ENCODE peak calls at places on chromosomes 1 and 21, in seven cellular contexts. One of them, this sample, is unnamed.

GRCh38 chr1:194043984-194044755 is 857.8 kb upstream of the B3GALT2 start:
- DNase-seq in adrenal gland: no peak
- DNase-seq in HL-60: no peak
- DNase-seq in thoracic aorta: no peak
- DNase-seq in left ventricle myocardium inferior: no peak
- DNase-seq in fibroblast of lung: peak; percentile 90
- DNase-seq in cardiac muscle cell: peak; percentile 29
- DNase-seq in this sample: no peak

GRCh38 chr1:97508653-97509218 is 412.1 kb downstream of the DPYD start:
- DNase-seq in fibroblast of lung: no peak
- DNase-seq in adrenal gland: no peak
- DNase-seq in HL-60: no peak
- DNase-seq in cardiac muscle cell: no peak
- DNase-seq in left ventricle myocardium inferior: peak; percentile 53
- DNase-seq in thoracic aorta: no peak
- DNase-seq in this sample: no peak

GRCh38 chr1:31568895-31569655 is 7.2 kb upstream of the TINAGL1 start:
- DNase-seq in fibroblast of lung: no peak
- DNase-seq in thoracic aorta: no peak
- DNase-seq in left ventricle myocardium inferior: peak; percentile 83
- DNase-seq in HL-60: no peak
- DNase-seq in adrenal gland: peak; percentile 89
- DNase-seq in cardiac muscle cell: no peak
- DNase-seq in this sample: no peak

GRCh38 chr1:2098301-2098698 is 48.1 kb downstream of the PRKCZ start:
- DNase-seq in cardiac muscle cell: no peak
- DNase-seq in fibroblast of lung: no peak
- DNase-seq in left ventricle myocardium inferior: no peak
- DNase-seq in thoracic aorta: no peak
- DNase-seq in HL-60: no peak
- DNase-seq in adrenal gland: no peak
- DNase-seq in this sample: no peak

GRCh38 chr21:44531606-44532128 is 8.3 kb downstream of the KRTAP10-1 start:
- DNase-seq in left ventricle myocardium inferior: peak; percentile 3
- DNase-seq in fibroblast of lung: no peak
- DNase-seq in cardiac muscle cell: no peak
- DNase-seq in HL-60: no peak
- DNase-seq in thoracic aorta: no peak
- DNase-seq in adrenal gland: no peak
- DNase-seq in this sample: no peak

GRCh38 chr1:83815348-83815747 is 183.6 kb downstream of the TTLL7 start:
- DNase-seq in cardiac muscle cell: peak; percentile 75
- DNase-seq in thoracic aorta: no peak
- DNase-seq in adrenal gland: no peak
- DNase-seq in fibroblast of lung: peak; percentile 94
- DNase-seq in HL-60: no peak
- DNase-seq in left ventricle myocardium inferior: no peak
- DNase-seq in this sample: peak; percentile 4

GRCh38 chr1:219763321-219763720 is 150.4 kb upstream of the ZC3H11B start:
- DNase-seq in left ventricle myocardium inferior: no peak
- DNase-seq in HL-60: no peak
- DNase-seq in fibroblast of lung: no peak
- DNase-seq in thoracic aorta: no peak
- DNase-seq in adrenal gland: no peak
- DNase-seq in cardiac muscle cell: no peak
- DNase-seq in this sample: no peak

GRCh38 chr1:24696033-24696755 is 49.1 kb upstream of the CLIC4 start:
- DNase-seq in thoracic aorta: no peak
- DNase-seq in cardiac muscle cell: no peak
- DNase-seq in HL-60: no peak
- DNase-seq in fibroblast of lung: no peak
- DNase-seq in left ventricle myocardium inferior: no peak
- DNase-seq in adrenal gland: no peak
- DNase-seq in this sample: no peak

GRCh38 chr1:198809247-198809646 is 170.4 kb downstream of the PTPRC start:
- DNase-seq in adrenal gland: no peak
- DNase-seq in thoracic aorta: no peak
- DNase-seq in cardiac muscle cell: peak; percentile 40
- DNase-seq in left ventricle myocardium inferior: no peak
- DNase-seq in fibroblast of lung: peak; percentile 57
- DNase-seq in HL-60: no peak
- DNase-seq in this sample: no peak

GRCh38 chr1:159991513-159991912 is 37.5 kb upstream of the SLAMF9 start:
- DNase-seq in thoracic aorta: no peak
- DNase-seq in left ventricle myocardium inferior: no peak
- DNase-seq in HL-60: peak; percentile 54
- DNase-seq in cardiac muscle cell: peak; percentile 19
- DNase-seq in adrenal gland: no peak
- DNase-seq in fibroblast of lung: peak; percentile 10
- DNase-seq in this sample: no peak

GRCh38 chr1:202124107-202124506 is 1.4 kb downstream of the GPR37L1 start:
- DNase-seq in cardiac muscle cell: no peak
- DNase-seq in left ventricle myocardium inferior: no peak
- DNase-seq in thoracic aorta: no peak
- DNase-seq in adrenal gland: no peak
- DNase-seq in HL-60: no peak
- DNase-seq in fibroblast of lung: no peak
- DNase-seq in this sample: no peak

GRCh38 chr21:33552093-33552998 is 9.5 kb downstream of the SON start:
- DNase-seq in left ventricle myocardium inferior: no peak
- DNase-seq in adrenal gland: no peak
- DNase-seq in thoracic aorta: no peak
- DNase-seq in cardiac muscle cell: no peak
- DNase-seq in fibroblast of lung: no peak
- DNase-seq in HL-60: no peak
- DNase-seq in this sample: no peak

GRCh38 chr1:177274687-177275211 is 104.0 kb downstream of the BRINP2 start:
- DNase-seq in adrenal gland: peak; percentile 70
- DNase-seq in cardiac muscle cell: peak; percentile 87
- DNase-seq in HL-60: no peak
- DNase-seq in thoracic aorta: no peak
- DNase-seq in left ventricle myocardium inferior: peak; percentile 42
- DNase-seq in fibroblast of lung: peak; percentile 94
- DNase-seq in this sample: peak; percentile 82

GRCh38 chr1:161921990-161922389 is 101.7 kb downstream of the OLFML2B start:
- DNase-seq in adrenal gland: no peak
- DNase-seq in thoracic aorta: no peak
- DNase-seq in left ventricle myocardium inferior: no peak
- DNase-seq in fibroblast of lung: peak; percentile 61
- DNase-seq in HL-60: no peak
- DNase-seq in cardiac muscle cell: peak; percentile 49
- DNase-seq in this sample: no peak

GRCh38 chr1:89065077-89065868 is at the start of gene GBP1:
- DNase-seq in left ventricle myocardium inferior: no peak
- DNase-seq in fibroblast of lung: peak; percentile 96
- DNase-seq in adrenal gland: peak; percentile 35
- DNase-seq in HL-60: no peak
- DNase-seq in cardiac muscle cell: peak; percentile 90
- DNase-seq in thoracic aorta: no peak
- DNase-seq in this sample: no peak
- H3K4me3 ChIP-seq in left ventricle myocardium inferior: peak within 1 kb of the TSS; percentile 71
- H3K4me3 ChIP-seq in fibroblast of lung: peak within 1 kb of the TSS; percentile 70
- H3K4me3 ChIP-seq in adrenal gland: peak within 1 kb of the TSS; percentile 54
- H3K4me3 ChIP-seq in HL-60: no peak within 1 kb of the TSS
- H3K4me3 ChIP-seq in cardiac muscle cell: no peak within 1 kb of the TSS
- H3K4me3 ChIP-seq in thoracic aorta: peak within 1 kb of the TSS; percentile 91
- H3K4me3 ChIP-seq in this sample: peak within 1 kb of the TSS; percentile 58

GRCh38 chr1:229121845-229122436 is 149.0 kb upstream of the RAB4A start:
- DNase-seq in left ventricle myocardium inferior: no peak
- DNase-seq in HL-60: no peak
- DNase-seq in adrenal gland: no peak
- DNase-seq in fibroblast of lung: no peak
- DNase-seq in thoracic aorta: no peak
- DNase-seq in cardiac muscle cell: no peak
- DNase-seq in this sample: no peak
- H3K27me3 ChIP-seq in left ventricle myocardium inferior: peaks cover 4% of the 10 kb centered on the region
- H3K27me3 ChIP-seq in HL-60: no peaks in the 10 kb centered on the region
- H3K27me3 ChIP-seq in adrenal gland: no peaks in the 10 kb centered on the region
- H3K27me3 ChIP-seq in fibroblast of lung: no peaks in the 10 kb centered on the region
- H3K27me3 ChIP-seq in thoracic aorta: no peaks in the 10 kb centered on the region
- H3K27me3 ChIP-seq in cardiac muscle cell: peaks cover 11% of the 10 kb centered on the region
- H3K27me3 ChIP-seq in this sample: no peaks in the 10 kb centered on the region

GRCh38 chr21:16587141-16587570 is 857.4 kb downstream of the USP25 start:
- DNase-seq in thoracic aorta: no peak
- DNase-seq in cardiac muscle cell: peak; percentile 87
- DNase-seq in adrenal gland: peak; percentile 76
- DNase-seq in fibroblast of lung: peak; percentile 77
- DNase-seq in left ventricle myocardium inferior: peak; percentile 53
- DNase-seq in HL-60: no peak
- DNase-seq in this sample: peak; percentile 80
- H3K4me3 ChIP-seq in thoracic aorta: peak overlapping the region; percentile 79
- H3K4me3 ChIP-seq in cardiac muscle cell: no peak overlapping the region
- H3K4me3 ChIP-seq in adrenal gland: no peak overlapping the region
- H3K4me3 ChIP-seq in fibroblast of lung: peak overlapping the region; percentile 13
- H3K4me3 ChIP-seq in left ventricle myocardium inferior: peak overlapping the region; percentile 61
- H3K4me3 ChIP-seq in HL-60: no peak overlapping the region
- H3K4me3 ChIP-seq in this sample: peak overlapping the region; percentile 40

DNA sequence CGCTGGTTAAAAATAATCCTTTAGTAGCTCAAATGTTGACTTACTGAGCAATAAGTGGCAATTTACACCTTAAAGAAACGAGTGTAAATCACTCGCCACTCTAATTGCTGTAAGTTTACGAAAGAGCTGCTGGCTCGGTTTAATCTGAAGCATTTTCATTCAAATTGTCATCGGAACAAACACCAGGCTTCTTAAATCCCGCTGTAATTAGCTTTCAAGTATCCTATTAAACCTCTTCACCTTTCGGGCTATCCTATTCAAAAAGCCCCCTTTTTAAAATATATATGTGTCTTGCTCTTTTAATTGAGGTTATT is 1.6 kb downstream of the LHX8 start:
- DNase-seq in thoracic aorta: no peak
- DNase-seq in fibroblast of lung: peak; percentile 43
- DNase-seq in left ventricle myocardium inferior: no peak
- DNase-seq in cardiac muscle cell: no peak
- DNase-seq in HL-60: no peak
- DNase-seq in adrenal gland: no peak
- DNase-seq in this sample: no peak
- H3K27me3 ChIP-seq in thoracic aorta: peaks cover 17% of the 10 kb centered on the region
- H3K27me3 ChIP-seq in fibroblast of lung: peaks cover 54% of the 10 kb centered on the region
- H3K27me3 ChIP-seq in left ventricle myocardium inferior: peaks cover 100% of the 10 kb centered on the region
- H3K27me3 ChIP-seq in cardiac muscle cell: peaks cover 100% of the 10 kb centered on the region
- H3K27me3 ChIP-seq in HL-60: peaks cover 61% of the 10 kb centered on the region
- H3K27me3 ChIP-seq in adrenal gland: peaks cover 79% of the 10 kb centered on the region
- H3K27me3 ChIP-seq in this sample: peaks cover 28% of the 10 kb centered on the region

This sample was measured in MG63.